ENCODE peak calls at places on chromosomes 7 and 10, in eight cellular contexts. One of them, this sample, is unnamed.
A peak's percentile ranks its signal among the peaks of the same experiment; 100 is the strongest.

GRCh38 chr7:102304668-102305067 is 18.0 kb downstream of the SH2B2 start:
- DNase-seq in psoas muscle: no peak
- DNase-seq in IMR-90: no peak
- DNase-seq in AG09309: no peak
- DNase-seq in sigmoid colon: no peak
- DNase-seq in thyroid gland: no peak
- DNase-seq in OCI-LY7: no peak
- DNase-seq in GM12864: no peak
- DNase-seq in this sample: no peak

GRCh38 chr10:19651549-19651948 is 164.7 kb upstream of the PLXDC2 start:
- DNase-seq in psoas muscle: no peak
- DNase-seq in IMR-90: peak; percentile 98
- DNase-seq in AG09309: peak; percentile 84
- DNase-seq in sigmoid colon: no peak
- DNase-seq in thyroid gland: no peak
- DNase-seq in OCI-LY7: no peak
- DNase-seq in GM12864: no peak
- DNase-seq in this sample: no peak

GRCh38 chr7:70092314-70093303 is 494.3 kb downstream of the AUTS2 start:
- DNase-seq in psoas muscle: peak; percentile 63
- DNase-seq in IMR-90: peak; percentile 0
- DNase-seq in AG09309: peak; percentile 35
- DNase-seq in sigmoid colon: no peak
- DNase-seq in thyroid gland: no peak
- DNase-seq in OCI-LY7: no peak
- DNase-seq in GM12864: no peak
- DNase-seq in this sample: no peak

GRCh38 chr10:59585046-59585700 is 124.5 kb downstream of the SLC16A9 start:
- DNase-seq in psoas muscle: no peak
- DNase-seq in IMR-90: no peak
- DNase-seq in AG09309: no peak
- DNase-seq in sigmoid colon: no peak
- DNase-seq in thyroid gland: no peak
- DNase-seq in OCI-LY7: no peak
- DNase-seq in GM12864: no peak
- DNase-seq in this sample: no peak

GRCh38 chr10:128103229-128103714 is 23.0 kb downstream of the MKI67 start:
- DNase-seq in psoas muscle: no peak
- DNase-seq in IMR-90: no peak
- DNase-seq in AG09309: no peak
- DNase-seq in sigmoid colon: no peak
- DNase-seq in thyroid gland: no peak
- DNase-seq in OCI-LY7: no peak
- DNase-seq in GM12864: no peak
- DNase-seq in this sample: no peak

GRCh38 chr7:81114682-81115081 is 195.8 kb upstream of the SEMA3C start:
- DNase-seq in psoas muscle: no peak
- DNase-seq in IMR-90: no peak
- DNase-seq in AG09309: no peak
- DNase-seq in sigmoid colon: no peak
- DNase-seq in thyroid gland: no peak
- DNase-seq in OCI-LY7: no peak
- DNase-seq in GM12864: no peak
- DNase-seq in this sample: no peak

GRCh38 chr7:101163281-101164070 is 1.9 kb downstream of the VGF start:
- DNase-seq in psoas muscle: no peak
- DNase-seq in IMR-90: no peak
- DNase-seq in AG09309: no peak
- DNase-seq in sigmoid colon: no peak
- DNase-seq in thyroid gland: no peak
- DNase-seq in OCI-LY7: no peak
- DNase-seq in GM12864: no peak
- DNase-seq in this sample: no peak

GRCh38 chr10:130778166-130778545 is 533.4 kb downstream of the TCERG1L start:
- DNase-seq in psoas muscle: no peak
- DNase-seq in IMR-90: no peak
- DNase-seq in AG09309: no peak
- DNase-seq in sigmoid colon: peak; percentile 19
- DNase-seq in thyroid gland: no peak
- DNase-seq in OCI-LY7: no peak
- DNase-seq in GM12864: no peak
- DNase-seq in this sample: no peak

GRCh38 chr10:101835406-101835805 is 8.2 kb downstream of the KCNIP2 start:
- DNase-seq in psoas muscle: no peak
- DNase-seq in IMR-90: no peak
- DNase-seq in AG09309: no peak
- DNase-seq in sigmoid colon: no peak
- DNase-seq in thyroid gland: no peak
- DNase-seq in OCI-LY7: no peak
- DNase-seq in GM12864: no peak
- DNase-seq in this sample: no peak

GRCh38 chr7:75617634-75618234 is 121.0 kb downstream of the HIP1 start:
- DNase-seq in psoas muscle: peak; percentile 81
- DNase-seq in IMR-90: no peak
- DNase-seq in AG09309: peak; percentile 43
- DNase-seq in sigmoid colon: peak; percentile 82
- DNase-seq in thyroid gland: peak; percentile 46
- DNase-seq in OCI-LY7: peak; percentile 40
- DNase-seq in GM12864: no peak
- DNase-seq in this sample: peak; percentile 86

GRCh38 chr7:64686493-64687184 is 20.7 kb downstream of the ZNF107 start:
- DNase-seq in psoas muscle: no peak
- DNase-seq in IMR-90: no peak
- DNase-seq in AG09309: no peak
- DNase-seq in sigmoid colon: no peak
- DNase-seq in thyroid gland: peak; percentile 68
- DNase-seq in OCI-LY7: peak; percentile 93
- DNase-seq in GM12864: peak; percentile 4
- DNase-seq in this sample: no peak

GRCh38 chr10:3803884-3804741 is 19.1 kb upstream of the KLF6 start:
- DNase-seq in psoas muscle: no peak
- DNase-seq in IMR-90: peak; percentile 13
- DNase-seq in AG09309: no peak
- DNase-seq in sigmoid colon: no peak
- DNase-seq in thyroid gland: no peak
- DNase-seq in OCI-LY7: peak; percentile 30
- DNase-seq in GM12864: no peak
- DNase-seq in this sample: no peak

GRCh38 chr7:98400538-98401427 is at the start of gene BAIAP2L1:
- DNase-seq in psoas muscle: peak; percentile 82
- DNase-seq in IMR-90: peak; percentile 49
- DNase-seq in AG09309: no peak
- DNase-seq in sigmoid colon: peak; percentile 67
- DNase-seq in thyroid gland: peak; percentile 95
- DNase-seq in OCI-LY7: peak; percentile 36
- DNase-seq in GM12864: no peak
- DNase-seq in this sample: no peak

GRCh38 chr10:100894589-100895294 is 18.0 kb upstream of the SLF2 start:
- DNase-seq in psoas muscle: no peak
- DNase-seq in IMR-90: no peak
- DNase-seq in AG09309: no peak
- DNase-seq in sigmoid colon: no peak
- DNase-seq in thyroid gland: no peak
- DNase-seq in OCI-LY7: no peak
- DNase-seq in GM12864: no peak
- DNase-seq in this sample: no peak

GRCh38 chr7:119931230-119931824 is 341.6 kb upstream of the KCND2 start:
- DNase-seq in psoas muscle: no peak
- DNase-seq in IMR-90: no peak
- DNase-seq in AG09309: no peak
- DNase-seq in sigmoid colon: no peak
- DNase-seq in thyroid gland: no peak
- DNase-seq in OCI-LY7: no peak
- DNase-seq in GM12864: no peak
- DNase-seq in this sample: no peak

GRCh38 chr7:128904381-128905197 is 5.9 kb downstream of the KCP start:
- DNase-seq in psoas muscle: no peak
- DNase-seq in IMR-90: peak; percentile 56
- DNase-seq in AG09309: no peak
- DNase-seq in sigmoid colon: peak; percentile 50
- DNase-seq in thyroid gland: no peak
- DNase-seq in OCI-LY7: peak; percentile 85
- DNase-seq in GM12864: peak; percentile 37
- DNase-seq in this sample: no peak

GRCh38 chr7:29494350-29494749 is 69.3 kb upstream of the PRR15 start:
- DNase-seq in psoas muscle: no peak
- DNase-seq in IMR-90: no peak
- DNase-seq in AG09309: peak; percentile 33
- DNase-seq in sigmoid colon: no peak
- DNase-seq in thyroid gland: no peak
- DNase-seq in OCI-LY7: no peak
- DNase-seq in GM12864: no peak
- DNase-seq in this sample: no peak

GRCh38 chr7:12571691-12572090 is 1.2 kb downstream of the SCIN start:
- DNase-seq in psoas muscle: no peak
- DNase-seq in IMR-90: no peak
- DNase-seq in AG09309: no peak
- DNase-seq in sigmoid colon: no peak
- DNase-seq in thyroid gland: no peak
- DNase-seq in OCI-LY7: no peak
- DNase-seq in GM12864: no peak
- DNase-seq in this sample: no peak

GRCh38 chr7:34342403-34342802 is 315.6 kb upstream of the NPSR1 start:
- DNase-seq in psoas muscle: no peak
- DNase-seq in IMR-90: no peak
- DNase-seq in AG09309: no peak
- DNase-seq in sigmoid colon: no peak
- DNase-seq in thyroid gland: no peak
- DNase-seq in OCI-LY7: no peak
- DNase-seq in GM12864: no peak
- DNase-seq in this sample: no peak

GRCh38 chr10:25555865-25556264 is 378.2 kb upstream of the MYO3A start:
- DNase-seq in psoas muscle: no peak
- DNase-seq in IMR-90: no peak
- DNase-seq in AG09309: no peak
- DNase-seq in sigmoid colon: no peak
- DNase-seq in thyroid gland: no peak
- DNase-seq in OCI-LY7: peak; percentile 2
- DNase-seq in GM12864: no peak
- DNase-seq in this sample: no peak

GRCh38 chr7:147775564-147775963 is 815.0 kb upstream of the C7orf33 start:
- DNase-seq in psoas muscle: no peak
- DNase-seq in IMR-90: no peak
- DNase-seq in AG09309: peak; percentile 10
- DNase-seq in sigmoid colon: no peak
- DNase-seq in thyroid gland: no peak
- DNase-seq in OCI-LY7: no peak
- DNase-seq in GM12864: no peak
- DNase-seq in this sample: no peak

GRCh38 chr10:72426982-72427381 is 72.3 kb upstream of the DNAJB12 start:
- DNase-seq in psoas muscle: no peak
- DNase-seq in IMR-90: no peak
- DNase-seq in AG09309: no peak
- DNase-seq in sigmoid colon: no peak
- DNase-seq in thyroid gland: no peak
- DNase-seq in OCI-LY7: no peak
- DNase-seq in GM12864: no peak
- DNase-seq in this sample: no peak
- TF ChIP-seq CTCF in psoas muscle: no peak
- TF ChIP-seq CTCF in IMR-90: no peak
- TF ChIP-seq CTCF in AG09309: no peak
- TF ChIP-seq CTCF in sigmoid colon: no peak
- TF ChIP-seq CTCF in thyroid gland: no peak
- TF ChIP-seq CTCF in OCI-LY7: no peak
- TF ChIP-seq CTCF in GM12864: no peak
- TF ChIP-seq CTCF in this sample: no peak

GRCh38 chr7:77606561-77606960 is 69.5 kb downstream of the PTPN12 start:
- DNase-seq in psoas muscle: no peak
- DNase-seq in IMR-90: peak; percentile 9
- DNase-seq in AG09309: no peak
- DNase-seq in sigmoid colon: no peak
- DNase-seq in thyroid gland: no peak
- DNase-seq in OCI-LY7: no peak
- DNase-seq in GM12864: no peak
- DNase-seq in this sample: no peak
- H3K4me3 ChIP-seq in psoas muscle: no peak overlapping the region
- H3K4me3 ChIP-seq in IMR-90: no peak overlapping the region
- H3K4me3 ChIP-seq in AG09309: no peak overlapping the region
- H3K4me3 ChIP-seq in sigmoid colon: no peak overlapping the region
- H3K4me3 ChIP-seq in thyroid gland: no peak overlapping the region
- H3K4me3 ChIP-seq in OCI-LY7: no peak overlapping the region
- H3K4me3 ChIP-seq in GM12864: no peak overlapping the region
- H3K4me3 ChIP-seq in this sample: no peak overlapping the region

GRCh38 chr7:117951711-117952280 is 78.6 kb upstream of the CTTNBP2 start:
- DNase-seq in psoas muscle: no peak
- DNase-seq in IMR-90: no peak
- DNase-seq in AG09309: no peak
- DNase-seq in sigmoid colon: no peak
- DNase-seq in thyroid gland: no peak
- DNase-seq in OCI-LY7: no peak
- DNase-seq in GM12864: no peak
- DNase-seq in this sample: no peak

GRCh38 chr7:117949232-117949631 is 76.0 kb upstream of the CTTNBP2 start:
- DNase-seq in psoas muscle: no peak
- DNase-seq in IMR-90: peak; percentile 20
- DNase-seq in AG09309: no peak
- DNase-seq in sigmoid colon: no peak
- DNase-seq in thyroid gland: no peak
- DNase-seq in OCI-LY7: no peak
- DNase-seq in GM12864: no peak
- DNase-seq in this sample: no peak

GRCh38 chr7:117951285-117951684 is 78.0 kb upstream of the CTTNBP2 start:
- DNase-seq in psoas muscle: no peak
- DNase-seq in IMR-90: no peak
- DNase-seq in AG09309: no peak
- DNase-seq in sigmoid colon: no peak
- DNase-seq in thyroid gland: no peak
- DNase-seq in OCI-LY7: no peak
- DNase-seq in GM12864: no peak
- DNase-seq in this sample: no peak

GRCh38 chr7:117946201-117946633 is 73.0 kb upstream of the CTTNBP2 start:
- DNase-seq in psoas muscle: no peak
- DNase-seq in IMR-90: peak; percentile 16
- DNase-seq in AG09309: no peak
- DNase-seq in sigmoid colon: no peak
- DNase-seq in thyroid gland: no peak
- DNase-seq in OCI-LY7: no peak
- DNase-seq in GM12864: no peak
- DNase-seq in this sample: no peak

GRCh38 chr7:117950601-117951278 is 77.5 kb upstream of the CTTNBP2 start:
- DNase-seq in psoas muscle: no peak
- DNase-seq in IMR-90: no peak
- DNase-seq in AG09309: no peak
- DNase-seq in sigmoid colon: no peak
- DNase-seq in thyroid gland: no peak
- DNase-seq in OCI-LY7: no peak
- DNase-seq in GM12864: no peak
- DNase-seq in this sample: no peak
- TF ChIP-seq CTCF in psoas muscle: no peak
- TF ChIP-seq CTCF in IMR-90: no peak
- TF ChIP-seq CTCF in AG09309: no peak
- TF ChIP-seq CTCF in sigmoid colon: no peak
- TF ChIP-seq CTCF in thyroid gland: no peak
- TF ChIP-seq CTCF in OCI-LY7: no peak
- TF ChIP-seq CTCF in GM12864: no peak
- TF ChIP-seq CTCF in this sample: no peak

DNA sequence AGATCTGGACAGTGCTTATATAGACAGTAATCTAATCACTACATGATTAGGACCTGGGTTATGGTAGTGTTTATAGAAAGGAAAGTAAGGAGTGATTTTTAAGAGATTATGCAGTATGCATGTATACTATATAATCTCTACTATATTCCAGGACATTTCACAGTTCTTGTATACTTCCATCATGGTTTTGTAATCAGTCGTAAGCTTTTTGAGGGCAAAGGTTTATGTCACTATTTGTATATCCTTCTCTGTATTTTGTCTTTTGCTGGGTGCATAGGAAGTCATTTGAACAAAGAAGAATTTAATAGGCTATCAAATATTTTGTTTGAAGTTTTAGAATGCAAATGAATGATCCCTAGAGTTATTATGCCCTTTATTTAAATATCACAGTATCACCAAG is 39.2 kb downstream of the RSBN1L start:
- DNase-seq in psoas muscle: no peak
- DNase-seq in IMR-90: no peak
- DNase-seq in AG09309: no peak
- DNase-seq in sigmoid colon: no peak
- DNase-seq in thyroid gland: no peak
- DNase-seq in OCI-LY7: no peak
- DNase-seq in GM12864: no peak
- DNase-seq in this sample: no peak
- H3K4me3 ChIP-seq in psoas muscle: no peak overlapping the region
- H3K4me3 ChIP-seq in IMR-90: no peak overlapping the region
- H3K4me3 ChIP-seq in AG09309: no peak overlapping the region
- H3K4me3 ChIP-seq in sigmoid colon: no peak overlapping the region
- H3K4me3 ChIP-seq in thyroid gland: no peak overlapping the region
- H3K4me3 ChIP-seq in OCI-LY7: no peak overlapping the region
- H3K4me3 ChIP-seq in GM12864: no peak overlapping the region
- H3K4me3 ChIP-seq in this sample: no peak overlapping the region